ENCODE peak calls at places on chromosomes 12 and 14, in four cellular contexts. E is uterus, D is NCI-H510A treated with DMSO at 0.1 percent for 48 hours, U is ovary. S is an unnamed sample.

GRCh38 chr12:11877869-11878780 is 192.6 kb upstream of the BCL2L14 start:
- DNase-seq in E (peak), D (peak), U (no peak), S (peak)

GRCh38 chr14:77031680-77032482 is 3.4 kb upstream of the IRF2BPL start:
- DNase-seq in E (peak), D (peak), U (no peak), S (no peak)

GRCh38 chr12:102513739-102514138 is 33.4 kb upstream of the IGF1 start:
- DNase-seq in E (no peak), D (no peak), U (no peak), S (no peak)

GRCh38 chr12:100359822-100360221 is 2.9 kb downstream of the SLC17A8 start:
- DNase-seq in E (no peak), D (no peak), U (no peak), S (peak)

GRCh38 chr14:101885254-101885576 is 79.2 kb upstream of the DYNC1H1 start:
- DNase-seq in E (no peak), D (no peak), U (no peak), S (no peak)

GRCh38 chr12:66929121-66929520 is 250.2 kb upstream of the GRIP1 start:
- DNase-seq in E (no peak), D (no peak), U (no peak), S (no peak)

GRCh38 chr12:46825526-46826414 is at the start of gene SLC38A4:
- DNase-seq in E (no peak), D (no peak), U (no peak), S (no peak)

GRCh38 chr12:7351177-7351576 is 47.3 kb downstream of the ACSM4 start:
- DNase-seq in E (no peak), D (no peak), U (no peak), S (no peak)

GRCh38 chr12:31369712-31370521 is 44.0 kb upstream of the SINHCAF start:
- DNase-seq in E (peak), D (peak), U (peak), S (peak)

GRCh38 chr12:113850309-113851056 is 115.6 kb downstream of the RBM19 start:
- DNase-seq in E (peak), D (no peak), U (no peak), S (no peak)

GRCh38 chr12:31965090-31965489 is 5.9 kb downstream of the RESF1 start:
- DNase-seq in E (no peak), D (no peak), U (no peak), S (no peak)

GRCh38 chr12:48031135-48031960 is 27.1 kb upstream of the COL2A1 start:
- DNase-seq in E (no peak), D (no peak), U (no peak), S (peak)

GRCh38 chr14:104433401-104434213 is 146.0 kb upstream of the C14orf180 start:
- DNase-seq in E (no peak), D (no peak), U (no peak), S (no peak)

GRCh38 chr12:100375023-100375737 is 18.3 kb downstream of the SLC17A8 start:
- DNase-seq in E (peak), D (peak), U (peak), S (peak)

S was measured in NCI-H146.